ENCODE peak calls at places on chromosomes 11 and 22, in four cellular contexts. J is HL-60; K is left lung; E is activated CD8-positive, alpha-beta T cell treated with anti-CD3 and anti-CD28 coated beads for 36 hours. C is an unnamed sample.

GRCh38 chr11:103887001-103887680 is 149.3 kb upstream of the DDI1 start:
- DNase-seq in J (no peak), K (no peak), E (no peak), C (no peak)

GRCh38 chr11:108870373-108871020 is 205.6 kb downstream of the DDX10 start:
- DNase-seq in J (no peak), K (no peak), E (no peak), C (no peak)

GRCh38 chr11:124872280-124872679 is 7.0 kb downstream of the ROBO3 start:
- DNase-seq in J (no peak), K (no peak), E (no peak), C (no peak)

GRCh38 chr11:35029979-35030378 is 109.0 kb upstream of the CD44 start:
- DNase-seq in J (peak; percentile 28), K (no peak), E (no peak), C (peak; percentile 89)

GRCh38 chr11:61679893-61680621 is at the start of gene DAGLA:
- DNase-seq in J (peak; percentile 32), K (peak; percentile 95), E (peak; percentile 76), C (peak; percentile 77)

GRCh38 chr11:74702383-74703007 is 28.7 kb downstream of the CHRDL2 start:
- DNase-seq in J (peak; percentile 59), K (peak; percentile 78), E (peak; percentile 72), C (peak; percentile 58)

GRCh38 chr11:45079075-45079444 is 67.4 kb upstream of the PRDM11 start:
- DNase-seq in J (peak; percentile 60), K (no peak), E (no peak), C (no peak)

GRCh38 chr11:7892059-7892699 is 38.9 kb downstream of the OR10A6 start:
- DNase-seq in J (no peak), K (no peak), E (no peak), C (no peak)

GRCh38 chr22:20530368-20531153 is 23.2 kb downstream of the MED15 start:
- DNase-seq in J (no peak), K (no peak), E (no peak), C (no peak)

DNA sequence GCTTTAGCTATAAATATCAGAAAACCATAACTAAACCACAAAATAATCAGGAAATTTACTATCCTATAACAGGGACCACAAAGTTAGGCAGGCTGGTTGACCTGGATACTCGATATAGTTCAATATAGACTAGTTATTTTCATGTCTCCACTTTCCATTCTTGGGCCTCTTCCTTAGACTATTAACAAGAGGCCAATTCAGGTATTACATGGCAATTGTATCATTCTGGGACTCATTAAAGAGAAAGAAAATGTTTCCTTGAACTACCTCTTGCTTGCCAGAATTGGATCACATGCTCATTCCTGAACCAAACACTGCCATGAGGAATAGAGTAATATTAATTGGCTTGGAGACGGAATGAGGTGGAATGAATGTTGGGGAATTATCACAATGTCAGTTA is 76.0 kb downstream of the EIF3M start:
- DNase-seq in J (no peak), K (no peak), E (no peak), C (no peak)
- TF ChIP-seq CTCF in J (no peak), K (no peak), E (peak; percentile 12), C (no peak)

GRCh38 chr11:126919147-126919823 is 81.3 kb downstream of the KIRREL3 start:
- DNase-seq in J (no peak), K (no peak), E (no peak), C (no peak)

GRCh38 chr11:126917531-126918204 is 82.9 kb downstream of the KIRREL3 start:
- DNase-seq in J (no peak), K (no peak), E (peak; percentile 16), C (peak; percentile 51)

GRCh38 chr11:126924381-126924780 is 76.2 kb downstream of the KIRREL3 start:
- DNase-seq in J (no peak), K (no peak), E (no peak), C (no peak)

GRCh38 chr11:126918556-126918955 is 82.0 kb downstream of the KIRREL3 start:
- DNase-seq in J (no peak), K (no peak), E (no peak), C (no peak)

GRCh38 chr11:126920833-126921232 is 79.7 kb downstream of the KIRREL3 start:
- DNase-seq in J (no peak), K (no peak), E (no peak), C (no peak)
- TF ChIP-seq CTCF in J (no peak), K (no peak), E (no peak), C (no peak)

GRCh38 chr22:49632199-49633009 is 195.3 kb downstream of the BRD1 start:
- DNase-seq in J (no peak), K (peak; percentile 85), E (peak; percentile 35), C (no peak)
- TF ChIP-seq CTCF in J (no peak), K (peak; percentile 77), E (peak; percentile 43), C (peak; percentile 56)

GRCh38 chr11:71934213-71934612 is 5.4 kb downstream of the RNF121 start:
- DNase-seq in J (peak; percentile 47), K (no peak), E (peak; percentile 13), C (no peak)
- TF ChIP-seq CTCF in J (no peak), K (no peak), E (no peak), C (no peak)

DNA sequence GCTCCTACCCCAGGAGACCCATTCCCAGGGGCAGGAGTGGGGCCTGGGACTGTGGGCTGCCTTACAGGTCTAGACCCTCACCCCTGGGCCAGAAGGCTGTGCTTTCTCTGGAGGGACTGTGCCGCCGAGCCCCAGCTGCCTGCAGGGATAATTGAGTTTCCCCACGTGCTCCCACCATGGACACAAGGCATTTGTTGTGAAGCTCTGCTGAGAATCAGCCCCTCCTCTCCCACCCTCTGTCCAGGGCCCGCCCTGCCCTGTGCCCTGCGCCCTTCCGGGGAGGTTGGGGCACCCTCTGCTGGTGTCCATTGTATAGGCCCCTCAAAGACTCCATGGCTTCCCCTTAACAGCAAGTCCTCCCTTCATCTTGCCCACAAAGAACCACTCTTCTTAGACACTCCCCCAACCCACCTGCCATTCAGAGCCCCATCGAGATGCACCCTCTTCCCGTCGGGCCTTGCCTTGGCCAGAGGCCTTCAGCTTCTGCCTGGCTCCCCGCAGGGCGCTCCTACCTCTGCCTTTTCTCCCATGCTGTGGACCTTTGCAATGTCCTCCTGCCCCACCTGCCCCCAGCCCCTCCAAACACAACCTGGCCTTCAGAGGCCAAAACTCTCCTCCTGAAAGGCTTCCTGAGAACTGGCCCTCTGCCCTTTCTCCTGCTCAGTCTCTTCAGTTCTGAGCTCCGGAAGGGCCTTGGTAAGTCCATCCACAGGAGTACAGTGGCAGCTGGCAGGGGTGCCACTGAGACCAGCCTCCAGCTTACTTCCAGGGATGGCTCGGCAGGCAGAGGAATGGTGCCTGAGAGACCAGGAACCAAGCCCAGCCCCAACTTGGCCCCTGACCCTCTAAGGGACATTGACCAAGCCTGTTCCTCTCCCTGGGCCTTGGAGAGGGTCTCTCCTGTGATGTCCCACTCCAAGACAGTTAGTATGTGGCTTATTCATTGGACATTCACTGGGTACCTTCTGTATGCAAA is 22.4 kb downstream of the DUSP8 start:
- DNase-seq in J (no peak), K (peak; percentile 54), E (no peak), C (no peak)
- TF ChIP-seq CTCF in J (no peak), K (no peak), E (no peak), C (no peak)

DNA sequence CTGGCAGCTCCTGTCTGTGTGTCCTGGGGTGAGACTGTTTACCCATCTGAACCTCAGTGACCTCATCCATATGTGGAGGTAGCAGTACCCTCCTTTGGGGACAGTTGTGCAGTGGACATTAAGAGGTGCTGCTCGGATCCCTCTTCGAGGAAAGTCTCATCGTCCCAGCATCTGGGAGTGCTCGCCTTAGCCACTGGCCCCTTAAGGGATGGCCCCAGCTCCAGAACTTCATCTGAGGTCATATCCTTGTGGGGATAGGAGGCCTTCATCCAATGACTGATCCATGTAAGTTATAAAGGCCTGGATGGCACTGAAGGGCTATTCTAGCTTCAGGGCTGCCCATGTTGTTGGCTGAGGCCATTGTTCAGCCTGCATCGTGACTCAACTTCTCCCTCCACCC is 538.1 kb downstream of the MIAT start:
- DNase-seq in J (no peak), K (no peak), E (no peak), C (no peak)
- TF ChIP-seq CTCF in J (no peak), K (no peak), E (no peak), C (no peak)

GRCh38 chr11:102664001-102664752 is 39.0 kb upstream of the MMP20 start:
- DNase-seq in J (peak; percentile 27), K (no peak), E (peak; percentile 47), C (no peak)
- TF ChIP-seq CTCF in J (no peak), K (no peak), E (peak; percentile 47), C (no peak)

GRCh38 chr22:27734066-27734465 is 67.5 kb downstream of the MN1 start:
- DNase-seq in J (no peak), K (no peak), E (no peak), C (no peak)
- TF ChIP-seq CTCF in J (no peak), K (no peak), E (no peak), C (no peak)

GRCh38 chr11:43243901-43244300 is 67.9 kb upstream of the API5 start:
- DNase-seq in J (no peak), K (no peak), E (no peak), C (no peak)

GRCh38 chr11:43238341-43238740 is 73.5 kb upstream of the API5 start:
- DNase-seq in J (no peak), K (no peak), E (no peak), C (no peak)
- TF ChIP-seq CTCF in J (no peak), K (no peak), E (no peak), C (no peak)

C was measured in CD14-positive monocyte.